ENCODE peak calls at places on chromosomes 2 and 18, in nine cellular contexts. B is stimulated activated CD4-positive, alpha-beta T cell treated with anti-CD3 and anti-CD28 coated beads, Interleukin-15, amount 100 ng/mL, for 24 hours; W is HT-29; D is hypothalamus; A is bronchial epithelial cell; H is NCI-H1105 treated with DMSO at 0.1 percent for 48 hours; R is activated CD4-positive, alpha-beta T cell treated with anti-CD3 and anti-CD28 coated beads for 24 hours; L is nephron progenitor cell; C is GM13976. M is an unnamed sample.

GRCh38 chr2:96325038-96325883 is at the start of gene ITPRIPL1:
- DNase-seq in B (peak), W (no peak), D (no peak), A (no peak), H (peak), R (peak), L (peak), C (peak), M (no peak)

GRCh38 chr18:50297621-50298442 is 10.3 kb upstream of the CXXC1 start:
- DNase-seq in B (peak), W (no peak), D (peak), A (peak), H (peak), R (peak), L (peak), C (peak), M (no peak)

GRCh38 chr2:22623620-22624019 is 761.4 kb upstream of the KLHL29 start:
- DNase-seq in B (no peak), W (no peak), D (no peak), A (no peak), H (no peak), R (no peak), L (no peak), C (no peak), M (no peak)

GRCh38 chr2:51103205-51103604 is 71.3 kb upstream of the NRXN1 start:
- DNase-seq in B (no peak), W (peak), D (no peak), A (no peak), H (no peak), R (no peak), L (peak), C (no peak), M (no peak)

GRCh38 chr2:5725794-5726463 is 33.7 kb downstream of the SOX11 start:
- DNase-seq in B (no peak), W (no peak), D (no peak), A (no peak), H (no peak), R (no peak), L (peak), C (no peak), M (no peak)

GRCh38 chr18:66439670-66440069 is 164.2 kb downstream of the CDH19 start:
- DNase-seq in B (no peak), W (no peak), D (no peak), A (no peak), H (no peak), R (no peak), L (no peak), C (no peak), M (no peak)

GRCh38 chr2:49811502-49811901 is 657.2 kb upstream of the FSHR start:
- DNase-seq in B (no peak), W (no peak), D (no peak), A (no peak), H (no peak), R (no peak), L (no peak), C (no peak), M (no peak)

GRCh38 chr2:101806123-101806522 is 108.6 kb downstream of the MAP4K4 start:
- DNase-seq in B (no peak), W (no peak), D (no peak), A (peak), H (no peak), R (no peak), L (no peak), C (no peak), M (no peak)

GRCh38 chr2:63861220-63861822 is 19.6 kb downstream of the UGP2 start:
- DNase-seq in B (peak), W (peak), D (no peak), A (peak), H (peak), R (peak), L (peak), C (peak), M (no peak)

GRCh38 chr2:152884088-152884487 is 165.7 kb downstream of the ARL6IP6 start:
- DNase-seq in B (no peak), W (no peak), D (no peak), A (no peak), H (no peak), R (no peak), L (no peak), C (no peak), M (no peak)

GRCh38 chr2:99729104-99729503 is 239.3 kb upstream of the REV1 start:
- DNase-seq in B (no peak), W (no peak), D (no peak), A (no peak), H (no peak), R (no peak), L (no peak), C (no peak), M (no peak)

GRCh38 chr2:219252900-219253752 is at the start of gene TUBA4B:
- DNase-seq in B (peak), W (peak), D (no peak), A (peak), H (no peak), R (peak), L (peak), C (peak), M (no peak)

GRCh38 chr18:23194969-23195957 is 60.0 kb downstream of the CABLES1 start:
- DNase-seq in B (no peak), W (no peak), D (no peak), A (no peak), H (no peak), R (no peak), L (no peak), C (no peak), M (no peak)

GRCh38 chr18:32349728-32350395 is 120.8 kb downstream of the GAREM1 start:
- DNase-seq in B (no peak), W (peak), D (peak), A (peak), H (no peak), R (no peak), L (no peak), C (no peak), M (peak)

GRCh38 chr2:14148186-14148585 is 484.3 kb upstream of the LRATD1 start:
- DNase-seq in B (no peak), W (no peak), D (no peak), A (peak), H (no peak), R (no peak), L (no peak), C (no peak), M (no peak)

GRCh38 chr2:2174956-2175355 is 156.1 kb downstream of the MYT1L start:
- DNase-seq in B (no peak), W (no peak), D (no peak), A (no peak), H (no peak), R (no peak), L (no peak), C (no peak), M (no peak)

GRCh38 chr2:165069131-165069530 is 113.8 kb upstream of the SLC38A11 start:
- DNase-seq in B (no peak), W (no peak), D (no peak), A (no peak), H (no peak), R (no peak), L (no peak), C (no peak), M (no peak)

GRCh38 chr2:215439980-215440512 is 4.2 kb upstream of the FN1 start:
- DNase-seq in B (no peak), W (no peak), D (no peak), A (peak), H (no peak), R (no peak), L (no peak), C (no peak), M (no peak)

GRCh38 chr2:137708311-137708710 is 256.0 kb upstream of the HNMT start:
- DNase-seq in B (no peak), W (no peak), D (no peak), A (no peak), H (no peak), R (no peak), L (no peak), C (no peak), M (no peak)

GRCh38 chr2:197705912-197706838 is 1.0 kb downstream of the MARS2 start:
- DNase-seq in B (peak), W (peak), D (no peak), A (no peak), H (no peak), R (peak), L (peak), C (peak), M (no peak)

GRCh38 chr18:22604390-22604985 is 186.8 kb upstream of the CTAGE1 start:
- DNase-seq in B (no peak), W (no peak), D (no peak), A (peak), H (no peak), R (no peak), L (no peak), C (no peak), M (no peak)

GRCh38 chr2:225025917-225026571 is 16.2 kb downstream of the DOCK10 start:
- DNase-seq in B (no peak), W (no peak), D (no peak), A (peak), H (no peak), R (no peak), L (no peak), C (no peak), M (no peak)

GRCh38 chr2:138637686-138638085 is 136.1 kb downstream of the SPOPL start:
- DNase-seq in B (no peak), W (no peak), D (no peak), A (no peak), H (no peak), R (no peak), L (no peak), C (no peak), M (no peak)

GRCh38 chr18:35282353-35282752 is 7.7 kb downstream of the ZSCAN30 start:
- DNase-seq in B (no peak), W (no peak), D (no peak), A (peak), H (no peak), R (no peak), L (no peak), C (no peak), M (peak)

GRCh38 chr18:61738488-61738887 is 154.3 kb downstream of the RNF152 start:
- DNase-seq in B (no peak), W (no peak), D (no peak), A (peak), H (no peak), R (no peak), L (no peak), C (no peak), M (no peak)

GRCh38 chr2:23516546-23517256 is 131.7 kb downstream of the KLHL29 start:
- DNase-seq in B (no peak), W (no peak), D (no peak), A (no peak), H (no peak), R (no peak), L (no peak), C (no peak), M (no peak)

GRCh38 chr2:85438291-85439110 is 20.0 kb downstream of the SH2D6 start:
- DNase-seq in B (no peak), W (no peak), D (no peak), A (no peak), H (no peak), R (no peak), L (no peak), C (no peak), M (no peak)

GRCh38 chr2:240245706-240246105 is 105.2 kb upstream of the OTOS start:
- DNase-seq in B (no peak), W (no peak), D (no peak), A (no peak), H (no peak), R (no peak), L (no peak), C (no peak), M (no peak)

GRCh38 chr2:165874445-165875039 is 79.0 kb downstream of the TTC21B start:
- DNase-seq in B (no peak), W (peak), D (peak), A (peak), H (peak), R (no peak), L (no peak), C (peak), M (peak)

GRCh38 chr2:203904022-203904421 is 32.5 kb upstream of the ICOS start:
- DNase-seq in B (no peak), W (no peak), D (no peak), A (no peak), H (no peak), R (no peak), L (no peak), C (no peak), M (no peak)

GRCh38 chr2:197759625-197760292 is 25.4 kb downstream of the BOLL start:
- DNase-seq in B (no peak), W (no peak), D (no peak), A (no peak), H (no peak), R (no peak), L (no peak), C (no peak), M (no peak)

GRCh38 chr2:200454839-200455801 is 54.7 kb downstream of the KCTD18 start:
- DNase-seq in B (peak), W (no peak), D (no peak), A (peak), H (no peak), R (no peak), L (no peak), C (no peak), M (no peak)

GRCh38 chr2:235659767-235660322 is 166.0 kb downstream of the AGAP1 start:
- DNase-seq in B (no peak), W (no peak), D (no peak), A (no peak), H (no peak), R (no peak), L (no peak), C (no peak), M (no peak)

M was measured in epithelial cell of prostate.